ENCODE peak calls at places on chromosomes 6 and 20, in eight cellular contexts. L is GM10248; X is GM13976; T is epithelial cell of esophagus; C is GM13977; Y is GM06990; M is heart left ventricle; B is CD8-positive, alpha-beta T cell. W is an unnamed sample.

GRCh38 chr6:167044696-167045095 is 45.5 kb downstream of the CEP43 start:
- DNase-seq in X (no peak), L (no peak), T (no peak), C (no peak), M (no peak), B (no peak), Y (no peak), W (no peak)

GRCh38 chr6:42269553-42269952 is 51.9 kb upstream of the MRPS10 start:
- DNase-seq in L (peak), M (no peak), T (no peak), B (peak), X (peak), C (peak), Y (peak), W (no peak)

GRCh38 chr6:150016324-150017185 is 8.8 kb downstream of the RAET1L start:
- DNase-seq in T (peak), C (peak), Y (peak), X (peak), B (peak), M (peak), L (peak), W (no peak)

GRCh38 chr6:125124250-125124777 is 29.3 kb upstream of the TPD52L1 start:
- DNase-seq in Y (no peak), L (no peak), B (no peak), T (peak), M (no peak), X (no peak), C (no peak), W (no peak)

GRCh38 chr20:12358006-12358654 is 440.4 kb downstream of the BTBD3 start:
- DNase-seq in B (no peak), Y (no peak), L (no peak), T (peak), X (no peak), C (no peak), M (no peak), W (no peak)

GRCh38 chr6:36769161-36769675 is 70.0 kb downstream of the CPNE5 start:
- DNase-seq in X (no peak), M (peak), Y (no peak), B (no peak), L (no peak), T (peak), C (no peak), W (no peak)

GRCh38 chr6:35552285-35552917 is 39.7 kb upstream of the TULP1 start:
- DNase-seq in M (no peak), L (peak), C (peak), T (peak), Y (peak), X (peak), B (peak), W (no peak)

GRCh38 chr6:2028457-2029038 is 216.9 kb downstream of the GMDS start:
- DNase-seq in Y (peak), T (no peak), C (peak), B (no peak), M (no peak), L (peak), X (peak), W (no peak)

GRCh38 chr6:157533397-157533814 is 152.4 kb downstream of the ZDHHC14 start:
- DNase-seq in X (no peak), M (no peak), L (no peak), B (no peak), Y (no peak), C (no peak), T (no peak), W (no peak)

GRCh38 chr6:26322645-26323482 is 42.1 kb upstream of the BTN3A2 start:
- DNase-seq in X (peak), L (peak), B (peak), M (no peak), T (peak), C (no peak), Y (peak), W (no peak)

GRCh38 chr6:82144852-82145332 is 102.7 kb downstream of the IBTK start:
- DNase-seq in Y (no peak), T (peak), M (peak), X (no peak), B (no peak), L (no peak), C (no peak), W (peak)

GRCh38 chr6:157017861-157018260 is 240.7 kb downstream of the ARID1B start:
- DNase-seq in L (no peak), T (peak), B (no peak), M (no peak), Y (no peak), X (no peak), C (no peak), W (peak)

GRCh38 chr20:44571367-44571766 is 11.0 kb upstream of the PKIG start:
- DNase-seq in T (no peak), X (no peak), C (no peak), Y (no peak), B (no peak), L (no peak), M (no peak), W (no peak)

GRCh38 chr6:40319124-40319523 is 268.0 kb downstream of the LRFN2 start:
- DNase-seq in M (no peak), Y (no peak), T (no peak), B (no peak), C (no peak), L (no peak), X (no peak), W (no peak)

GRCh38 chr6:134882426-134883038 is 67.4 kb downstream of the ALDH8A1 start:
- DNase-seq in T (peak), M (no peak), C (peak), X (peak), B (peak), Y (no peak), L (peak), W (no peak)
- TF ChIP-seq CTCF in T (peak), M (peak), C (peak), X (peak), B (peak), Y (peak), L (peak), W (peak)

GRCh38 chr20:58692579-58693225 is at the start of gene NPEPL1:
- DNase-seq in B (peak), C (peak), X (peak), M (peak), T (peak), Y (peak), L (peak), W (peak)
- TF ChIP-seq CTCF in B (no peak), C (peak), X (peak), M (no peak), T (no peak), Y (no peak), L (peak), W (no peak)

GRCh38 chr20:19690462-19690861 is 67.6 kb upstream of the RIN2 start:
- DNase-seq in M (no peak), C (no peak), T (no peak), L (no peak), B (no peak), X (no peak), Y (no peak), W (no peak)

GRCh38 chr20:19692100-19692499 is 66.0 kb upstream of the RIN2 start:
- DNase-seq in Y (no peak), B (no peak), L (no peak), X (no peak), M (no peak), T (no peak), C (no peak), W (no peak)

GRCh38 chr20:19691125-19691524 is 66.9 kb upstream of the RIN2 start:
- DNase-seq in T (no peak), L (no peak), M (peak), B (no peak), C (no peak), Y (no peak), X (no peak), W (no peak)

GRCh38 chr20:19683822-19684221 is 74.2 kb upstream of the RIN2 start:
- DNase-seq in B (no peak), C (no peak), Y (no peak), T (no peak), M (no peak), X (no peak), L (no peak), W (no peak)

GRCh38 chr20:19688031-19688806 is 69.8 kb upstream of the RIN2 start:
- DNase-seq in L (no peak), C (no peak), X (no peak), M (peak), B (no peak), T (peak), Y (no peak), W (peak)
- TF ChIP-seq CTCF in L (peak), C (no peak), X (no peak), M (peak), B (no peak), T (peak), Y (peak), W (peak)

GRCh38 chr6:31493875-31494694 is 3.9 kb upstream of the MICB start:
- DNase-seq in T (peak), L (peak), M (peak), C (peak), X (peak), B (peak), Y (peak), W (no peak)
- TF ChIP-seq CTCF in T (peak), L (peak), M (peak), C (peak), X (peak), B (peak), Y (peak), W (peak)

GRCh38 chr6:164417537-164417936 is 891.9 kb downstream of the C6orf118 start:
- DNase-seq in X (no peak), L (no peak), C (no peak), Y (no peak), M (no peak), T (no peak), B (no peak), W (no peak)
- TF ChIP-seq CTCF in X (no peak), L (no peak), C (no peak), Y (no peak), M (no peak), T (no peak), B (no peak), W (no peak)

GRCh38 chr6:5261545-5262109 is 314 bp downstream of the FARS2 start:
- DNase-seq in L (no peak), Y (no peak), T (no peak), C (no peak), B (no peak), X (no peak), M (no peak), W (no peak)

GRCh38 chr6:5259428-5259827 is 1.3 kb downstream of the LYRM4 start:
- DNase-seq in C (no peak), Y (no peak), B (no peak), X (no peak), M (no peak), T (peak), L (no peak), W (no peak)

GRCh38 chr6:5257400-5257799 is 3.4 kb downstream of the LYRM4 start:
- DNase-seq in T (no peak), X (no peak), L (no peak), M (no peak), C (no peak), Y (no peak), B (no peak), W (no peak)

GRCh38 chr6:5260111-5260620 is 584 bp downstream of the LYRM4 start:
- DNase-seq in Y (peak), X (peak), L (peak), T (peak), M (peak), C (peak), B (peak), W (peak)

GRCh38 chr6:5260661-5261544 is at the start of the genes FARS2 and LYRM4:
- DNase-seq in Y (peak), M (peak), B (peak), X (peak), T (peak), C (peak), L (peak), W (peak)
- TF ChIP-seq CTCF in Y (no peak), M (no peak), B (no peak), X (peak), T (no peak), C (peak), L (no peak), W (peak)

GRCh38 chr6:33851959-33852358 is 48.2 kb upstream of the MLN start:
- DNase-seq in T (peak), B (no peak), Y (no peak), L (no peak), M (no peak), C (no peak), X (no peak), W (no peak)
- TF ChIP-seq CTCF in T (peak), B (no peak), Y (peak), L (peak), M (no peak), C (no peak), X (peak), W (peak)